ENCODE peak calls at places on chromosomes 11 and 22, in seven cellular contexts. I, W, T, H, L, A and K are unnamed samples.

GRCh38 chr22:22352376-22352999 is 107.9 kb downstream of the VPREB1 start:
- DNase-seq in L (no peak), I (no peak), W (no peak), H (no peak), A (no peak), T (no peak), K (no peak)

GRCh38 chr11:48019597-48019996 is 39.2 kb downstream of the PTPRJ start:
- DNase-seq in W (no peak), T (no peak), A (no peak), L (no peak), I (no peak), H (no peak), K (no peak)

GRCh38 chr11:20474951-20475517 is 87.5 kb downstream of the PRMT3 start:
- DNase-seq in T (no peak), W (no peak), I (no peak), L (no peak), H (no peak), A (no peak), K (no peak)

GRCh38 chr11:125382211-125382807 is 113.8 kb downstream of the FEZ1 start:
- DNase-seq in H (no peak), L (no peak), A (no peak), W (no peak), I (no peak), T (no peak), K (no peak)

GRCh38 chr11:13030857-13031256 is 21.7 kb downstream of the RASSF10 start:
- DNase-seq in I (no peak), L (no peak), W (no peak), A (no peak), T (no peak), H (no peak), K (no peak)

GRCh38 chr11:7971846-7972245 is 6.6 kb upstream of the NLRP10 start:
- DNase-seq in T (no peak), A (no peak), L (no peak), W (no peak), H (no peak), I (no peak), K (no peak)

GRCh38 chr11:119572481-119573424 is 149.8 kb upstream of the THY1 start:
- DNase-seq in I (peak; percentile 53), T (no peak), A (no peak), H (no peak), W (no peak), L (no peak), K (no peak)

GRCh38 chr11:129694538-129694937 is 121.1 kb upstream of the TMEM45B start:
- DNase-seq in A (no peak), H (peak; percentile 21), I (no peak), T (no peak), W (no peak), L (no peak), K (no peak)

GRCh38 chr11:118938491-118939411 is 13.0 kb upstream of the BCL9L start:
- DNase-seq in W (no peak), A (no peak), H (no peak), T (peak; percentile 74), I (no peak), L (peak; percentile 72), K (no peak)

GRCh38 chr11:35571703-35572102 is 46.3 kb upstream of the PAMR1 start:
- DNase-seq in I (no peak), H (peak; percentile 16), W (no peak), T (no peak), A (no peak), L (no peak), K (peak; percentile 40)

GRCh38 chr11:80592546-80592945 is 1151.7 kb upstream of the TENM4 start:
- DNase-seq in T (no peak), H (no peak), I (no peak), W (no peak), A (no peak), L (peak; percentile 52), K (no peak)

GRCh38 chr11:36564376-36565032 is 3.3 kb upstream of the RAG1 start:
- DNase-seq in H (peak; percentile 71), T (peak; percentile 61), A (no peak), W (peak; percentile 46), I (peak; percentile 50), L (peak; percentile 61), K (peak; percentile 31)

GRCh38 chr11:115873813-115874212 is 369.6 kb upstream of the CADM1 start:
- DNase-seq in A (no peak), H (no peak), T (no peak), I (no peak), W (no peak), L (no peak), K (no peak)

GRCh38 chr22:32627091-32627490 is 152.5 kb downstream of the FBXO7 start:
- DNase-seq in W (no peak), I (no peak), L (no peak), T (no peak), H (no peak), A (no peak), K (no peak)

GRCh38 chr22:44181033-44181911 is 547 bp downstream of the PARVG start:
- DNase-seq in W (no peak), A (no peak), L (no peak), I (no peak), H (no peak), T (no peak), K (no peak)

GRCh38 chr11:2693851-2694261 is 5.9 kb downstream of the KCNQ1OT1 start:
- DNase-seq in L (no peak), W (no peak), H (peak; percentile 67), A (no peak), I (peak; percentile 71), T (no peak), K (peak; percentile 28)

GRCh38 chr11:71213696-71214552 is 38.5 kb downstream of the SHANK2 start:
- DNase-seq in I (no peak), A (no peak), W (no peak), T (no peak), L (no peak), H (no peak), K (no peak)

GRCh38 chr11:77287615-77288273 is 13.7 kb downstream of the GDPD4 start:
- DNase-seq in A (no peak), H (no peak), T (peak; percentile 97), L (peak; percentile 64), I (no peak), W (no peak), K (peak; percentile 21)

GRCh38 chr22:19124377-19124776 is 2.2 kb upstream of the DGCR2 start:
- DNase-seq in I (no peak), T (no peak), L (no peak), H (no peak), W (no peak), A (no peak), K (no peak)
- H2AK5ac ChIP-seq in I (no peak overlapping the region), T (no peak overlapping the region), L (no peak overlapping the region), H (no peak overlapping the region), W (no peak overlapping the region), A (no peak overlapping the region), K (no peak overlapping the region)

GRCh38 chr11:34201130-34201529 is 95.7 kb downstream of the NAT10 start:
- DNase-seq in H (no peak), L (no peak), T (no peak), A (no peak), I (no peak), W (no peak), K (no peak)
- H3K18ac ChIP-seq in H (no peak overlapping the region), L (no peak overlapping the region), T (no peak overlapping the region), A (no peak overlapping the region), I (no peak overlapping the region), W (no peak overlapping the region), K (no peak overlapping the region)

GRCh38 chr11:117521974-117522373 is 194.3 kb downstream of the CEP164 start:
- DNase-seq in I (no peak), L (no peak), T (no peak), W (no peak), A (no peak), H (no peak), K (peak; percentile 77)
- H2AK5ac ChIP-seq in I (no peak overlapping the region), L (no peak overlapping the region), T (no peak overlapping the region), W (peak overlapping the region; percentile 89), A (no peak overlapping the region), H (no peak overlapping the region), K (no peak overlapping the region)

DNA sequence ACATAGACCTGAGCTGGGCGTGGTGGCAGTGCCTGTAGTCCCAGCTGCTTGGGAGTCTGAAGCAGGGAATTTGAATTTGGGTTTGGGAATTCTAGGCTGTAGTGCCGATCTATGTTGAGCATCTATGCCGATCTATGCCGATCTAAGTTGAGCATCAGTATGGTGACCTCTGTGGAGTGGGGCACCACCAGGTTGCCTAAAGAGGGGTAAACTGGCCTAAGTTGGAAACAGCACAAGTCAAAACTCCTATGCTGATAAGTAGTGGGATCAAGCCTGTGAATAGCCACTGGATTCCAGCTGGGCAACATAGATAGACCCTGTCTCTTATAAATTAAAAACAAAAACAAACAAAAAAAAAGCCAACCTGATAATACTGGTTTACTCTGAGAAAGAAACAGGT is 7.4 kb downstream of the WEE1 start:
- DNase-seq in H (no peak), I (no peak), A (no peak), L (no peak), T (no peak), W (no peak), K (no peak)
- H3K18ac ChIP-seq in H (no peak overlapping the region), I (no peak overlapping the region), A (no peak overlapping the region), L (no peak overlapping the region), T (no peak overlapping the region), W (no peak overlapping the region), K (no peak overlapping the region)

GRCh38 chr11:107752954-107753822 is 41.3 kb upstream of the SLN start:
- DNase-seq in T (no peak), H (no peak), L (peak; percentile 10), I (no peak), A (no peak), W (no peak), K (no peak)

GRCh38 chr11:107752508-107752907 is 40.7 kb upstream of the SLN start:
- DNase-seq in I (no peak), L (no peak), W (no peak), T (no peak), H (no peak), A (no peak), K (no peak)

GRCh38 chr11:107747622-107748021 is 35.8 kb upstream of the SLN start:
- DNase-seq in H (peak; percentile 13), I (no peak), W (no peak), A (no peak), L (no peak), T (no peak), K (no peak)

GRCh38 chr11:107750313-107750712 is 38.5 kb upstream of the SLN start:
- DNase-seq in L (no peak), I (no peak), H (no peak), T (no peak), A (no peak), W (no peak), K (no peak)

GRCh38 chr11:107751082-107751481 is 39.2 kb upstream of the SLN start:
- DNase-seq in T (no peak), A (no peak), L (no peak), W (no peak), H (no peak), I (no peak), K (no peak)
- H2AK5ac ChIP-seq in T (no peak overlapping the region), A (no peak overlapping the region), L (no peak overlapping the region), W (no peak overlapping the region), H (no peak overlapping the region), I (no peak overlapping the region), K (no peak overlapping the region)

GRCh38 chr22:47474464-47474863 is 712.0 kb downstream of the TBC1D22A start:
- DNase-seq in I (no peak), H (no peak), A (no peak), W (no peak), T (no peak), L (no peak), K (no peak)

GRCh38 chr22:47474895-47475294 is 712.4 kb downstream of the TBC1D22A start:
- DNase-seq in W (no peak), T (no peak), L (no peak), H (no peak), I (no peak), A (no peak), K (no peak)

GRCh38 chr22:47472636-47473035 is 710.2 kb downstream of the TBC1D22A start:
- DNase-seq in A (no peak), L (no peak), I (no peak), T (no peak), H (no peak), W (no peak), K (no peak)

GRCh38 chr22:47476226-47476625 is 713.8 kb downstream of the TBC1D22A start:
- DNase-seq in T (no peak), I (no peak), W (no peak), A (no peak), H (no peak), L (no peak), K (no peak)
- H3K18ac ChIP-seq in T (no peak overlapping the region), I (no peak overlapping the region), W (no peak overlapping the region), A (no peak overlapping the region), H (no peak overlapping the region), L (no peak overlapping the region), K (no peak overlapping the region)